ENCODE peak calls at places on chromosomes 5 and 9, in four cellular contexts. One of them, this sample, is unnamed.

GRCh38 chr5:76716456-76717157 is 681 bp downstream of the F2R start:
- DNase-seq in H1: no peak
- DNase-seq in colonic mucosa: peak; percentile 44
- DNase-seq in transverse colon: no peak
- DNase-seq in this sample: no peak

GRCh38 chr9:114909657-114910056 is 20.7 kb downstream of the TNFSF8 start:
- DNase-seq in H1: no peak
- DNase-seq in colonic mucosa: no peak
- DNase-seq in transverse colon: no peak
- DNase-seq in this sample: no peak

GRCh38 chr9:33092634-33093033 is 16.2 kb upstream of the SMU1 start:
- DNase-seq in H1: no peak
- DNase-seq in colonic mucosa: no peak
- DNase-seq in transverse colon: no peak
- DNase-seq in this sample: no peak

GRCh38 chr5:111454198-111454606 is 58.1 kb downstream of the STARD4 start:
- DNase-seq in H1: no peak
- DNase-seq in colonic mucosa: no peak
- DNase-seq in transverse colon: no peak
- DNase-seq in this sample: no peak

GRCh38 chr9:35563791-35564197 is 41.3 kb upstream of the TESK1 start:
- DNase-seq in H1: no peak
- DNase-seq in colonic mucosa: no peak
- DNase-seq in transverse colon: no peak
- DNase-seq in this sample: peak; percentile 91

GRCh38 chr9:78038620-78039300 is 7.1 kb upstream of the GNAQ start:
- DNase-seq in H1: no peak
- DNase-seq in colonic mucosa: no peak
- DNase-seq in transverse colon: peak; percentile 26
- DNase-seq in this sample: no peak

GRCh38 chr5:73748510-73749410 is 122.8 kb downstream of the ARHGEF28 start:
- DNase-seq in H1: no peak
- DNase-seq in colonic mucosa: no peak
- DNase-seq in transverse colon: no peak
- DNase-seq in this sample: peak; percentile 46

GRCh38 chr9:16396389-16396788 is 474.1 kb downstream of the BNC2 start:
- DNase-seq in H1: no peak
- DNase-seq in colonic mucosa: no peak
- DNase-seq in transverse colon: no peak
- DNase-seq in this sample: no peak

GRCh38 chr5:82815871-82816270 is 261.3 kb downstream of the TMEM167A start:
- DNase-seq in H1: no peak
- DNase-seq in colonic mucosa: no peak
- DNase-seq in transverse colon: no peak
- DNase-seq in this sample: no peak

GRCh38 chr5:864492-865167 is 13.8 kb upstream of the ZDHHC11 start:
- DNase-seq in H1: no peak
- DNase-seq in colonic mucosa: no peak
- DNase-seq in transverse colon: no peak
- DNase-seq in this sample: no peak

GRCh38 chr5:61575103-61575502 is 243.0 kb downstream of the ZSWIM6 start:
- DNase-seq in H1: no peak
- DNase-seq in colonic mucosa: no peak
- DNase-seq in transverse colon: no peak
- DNase-seq in this sample: peak; percentile 49

GRCh38 chr5:149840226-149840825 is 104.3 kb downstream of the PDE6A start:
- DNase-seq in H1: no peak
- DNase-seq in colonic mucosa: no peak
- DNase-seq in transverse colon: no peak
- DNase-seq in this sample: peak; percentile 45

GRCh38 chr5:131496400-131496713 is 138.7 kb downstream of the RAPGEF6 start:
- DNase-seq in H1: no peak
- DNase-seq in colonic mucosa: no peak
- DNase-seq in transverse colon: no peak
- DNase-seq in this sample: no peak

GRCh38 chr5:127290019-127290945 is at the start of gene MEGF10:
- DNase-seq in H1: no peak
- DNase-seq in colonic mucosa: peak; percentile 35
- DNase-seq in transverse colon: peak; percentile 42
- DNase-seq in this sample: peak; percentile 53

GRCh38 chr5:181171782-181172181 is 24.4 kb downstream of the OR2V2 start:
- DNase-seq in H1: no peak
- DNase-seq in colonic mucosa: no peak
- DNase-seq in transverse colon: no peak
- DNase-seq in this sample: no peak

GRCh38 chr9:696332-697090 is 145.0 kb upstream of the DMRT1 start:
- DNase-seq in H1: no peak
- DNase-seq in colonic mucosa: no peak
- DNase-seq in transverse colon: no peak
- DNase-seq in this sample: peak; percentile 36

GRCh38 chr5:176711883-176712282 is 64.6 kb downstream of the TSPAN17 start:
- DNase-seq in H1: no peak
- DNase-seq in colonic mucosa: no peak
- DNase-seq in transverse colon: no peak
- DNase-seq in this sample: no peak

GRCh38 chr9:136434580-136435169 is 5.0 kb downstream of the INPP5E start:
- DNase-seq in H1: no peak
- DNase-seq in colonic mucosa: no peak
- DNase-seq in transverse colon: no peak
- DNase-seq in this sample: no peak

GRCh38 chr5:65943771-65944170 is 17.4 kb downstream of the ERBIN start:
- DNase-seq in H1: no peak
- DNase-seq in colonic mucosa: no peak
- DNase-seq in transverse colon: no peak
- DNase-seq in this sample: no peak

GRCh38 chr5:8984386-8984785 is 561.5 kb downstream of the SEMA5A start:
- DNase-seq in H1: no peak
- DNase-seq in colonic mucosa: no peak
- DNase-seq in transverse colon: no peak
- DNase-seq in this sample: no peak

GRCh38 chr9:98823666-98824334 is 16.3 kb downstream of the GALNT12 start:
- DNase-seq in H1: no peak
- DNase-seq in colonic mucosa: no peak
- DNase-seq in transverse colon: no peak
- DNase-seq in this sample: no peak

GRCh38 chr9:127336708-127337352 is 60.1 kb upstream of the SLC2A8 start:
- DNase-seq in H1: no peak
- DNase-seq in colonic mucosa: peak; percentile 66
- DNase-seq in transverse colon: peak; percentile 64
- DNase-seq in this sample: peak; percentile 81

GRCh38 chr9:87113892-87114291 is 166.6 kb upstream of the GAS1 start:
- DNase-seq in H1: no peak
- DNase-seq in colonic mucosa: no peak
- DNase-seq in transverse colon: no peak
- DNase-seq in this sample: no peak

GRCh38 chr9:113507256-113507655 is 43.7 kb downstream of the RGS3 start:
- DNase-seq in H1: no peak
- DNase-seq in colonic mucosa: no peak
- DNase-seq in transverse colon: no peak
- DNase-seq in this sample: no peak

GRCh38 chr5:21452429-21452828 is 1400.7 kb downstream of the CDH12 start:
- DNase-seq in H1: no peak
- DNase-seq in colonic mucosa: no peak
- DNase-seq in transverse colon: no peak
- DNase-seq in this sample: no peak

GRCh38 chr5:139141841-139142240 is 56.3 kb downstream of the SIL1 start:
- DNase-seq in H1: no peak
- DNase-seq in colonic mucosa: peak; percentile 57
- DNase-seq in transverse colon: peak; percentile 59
- DNase-seq in this sample: peak; percentile 73

GRCh38 chr9:136981588-136982231 is 1.1 kb upstream of the LCNL1 start:
- DNase-seq in H1: no peak
- DNase-seq in colonic mucosa: no peak
- DNase-seq in transverse colon: no peak
- DNase-seq in this sample: peak; percentile 37

GRCh38 chr5:180210961-180211760 is 2.1 kb upstream of the RASGEF1C start:
- DNase-seq in H1: no peak
- DNase-seq in colonic mucosa: no peak
- DNase-seq in transverse colon: no peak
- DNase-seq in this sample: no peak

GRCh38 chr5:114362197-114362976 is 517 bp downstream of the KCNN2 start:
- DNase-seq in H1: no peak
- DNase-seq in colonic mucosa: no peak
- DNase-seq in transverse colon: no peak
- DNase-seq in this sample: no peak

GRCh38 chr5:148374693-148375360 is 8.9 kb upstream of the FBXO38 start:
- DNase-seq in H1: peak; percentile 29
- DNase-seq in colonic mucosa: peak; percentile 52
- DNase-seq in transverse colon: peak; percentile 29
- DNase-seq in this sample: peak; percentile 65

GRCh38 chr5:128084228-128085167 is 932 bp downstream of the SLC12A2 start:
- DNase-seq in H1: no peak
- DNase-seq in colonic mucosa: peak; percentile 47
- DNase-seq in transverse colon: peak; percentile 47
- DNase-seq in this sample: peak; percentile 37

DNA sequence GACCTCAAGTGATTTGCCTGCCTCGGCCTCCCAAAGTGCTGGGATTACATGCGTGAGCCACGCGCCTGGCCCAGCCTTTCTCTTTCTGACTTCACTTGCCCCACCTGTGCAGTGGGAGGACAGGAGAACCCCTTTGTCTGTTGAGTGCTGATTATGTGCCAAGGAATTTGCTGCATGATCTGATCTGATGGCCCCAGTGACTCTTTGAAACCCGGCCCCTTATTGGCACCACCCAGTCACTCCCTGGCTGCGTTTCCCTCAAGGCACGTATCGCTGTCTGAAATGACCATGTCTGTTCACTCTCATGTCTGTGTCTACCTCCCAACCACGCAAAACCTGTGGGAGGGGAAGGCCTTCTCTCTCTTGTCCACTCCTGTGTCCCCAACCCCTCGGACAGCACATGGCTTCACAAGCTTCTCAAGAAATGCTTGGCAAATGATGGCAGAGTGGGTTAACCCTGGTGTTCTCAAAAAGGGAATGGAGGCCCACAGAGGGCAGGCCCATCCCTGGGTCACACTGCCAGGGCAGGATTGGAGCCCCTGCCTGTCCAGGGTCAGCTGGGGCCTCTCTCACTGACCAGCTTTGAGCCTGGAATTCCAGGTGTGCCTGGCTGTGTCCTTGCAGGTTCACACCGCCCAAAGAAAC is 21.9 kb downstream of the NEK6 start:
- DNase-seq in H1: no peak
- DNase-seq in colonic mucosa: no peak
- DNase-seq in transverse colon: no peak
- DNase-seq in this sample: no peak
- H3K27ac ChIP-seq in H1: no peak overlapping the region
- H3K27ac ChIP-seq in colonic mucosa: no peak overlapping the region
- H3K27ac ChIP-seq in transverse colon: peak overlapping the region; percentile 82
- H3K27ac ChIP-seq in this sample: peak overlapping the region; percentile 69

GRCh38 chr5:54760182-54760935 is 225.0 kb downstream of the ESM1 start:
- DNase-seq in H1: no peak
- DNase-seq in colonic mucosa: no peak
- DNase-seq in transverse colon: no peak
- DNase-seq in this sample: no peak

GRCh38 chr5:54764102-54764501 is 221.3 kb downstream of the ESM1 start:
- DNase-seq in H1: no peak
- DNase-seq in colonic mucosa: no peak
- DNase-seq in transverse colon: no peak
- DNase-seq in this sample: no peak

GRCh38 chr5:54758038-54758437 is 227.4 kb downstream of the ESM1 start:
- DNase-seq in H1: no peak
- DNase-seq in colonic mucosa: no peak
- DNase-seq in transverse colon: no peak
- DNase-seq in this sample: no peak

GRCh38 chr5:54764691-54765090 is 220.7 kb downstream of the ESM1 start:
- DNase-seq in H1: no peak
- DNase-seq in colonic mucosa: no peak
- DNase-seq in transverse colon: no peak
- DNase-seq in this sample: no peak

GRCh38 chr5:54761213-54761701 is 224.1 kb downstream of the ESM1 start:
- DNase-seq in H1: no peak
- DNase-seq in colonic mucosa: no peak
- DNase-seq in transverse colon: no peak
- DNase-seq in this sample: no peak
- H3K4me1 ChIP-seq in H1: no peaks in the 10 kb centered on the region
- H3K4me1 ChIP-seq in colonic mucosa: no peaks in the 10 kb centered on the region
- H3K4me1 ChIP-seq in transverse colon: no peaks in the 10 kb centered on the region
- H3K4me1 ChIP-seq in this sample: no peaks in the 10 kb centered on the region

DNA sequence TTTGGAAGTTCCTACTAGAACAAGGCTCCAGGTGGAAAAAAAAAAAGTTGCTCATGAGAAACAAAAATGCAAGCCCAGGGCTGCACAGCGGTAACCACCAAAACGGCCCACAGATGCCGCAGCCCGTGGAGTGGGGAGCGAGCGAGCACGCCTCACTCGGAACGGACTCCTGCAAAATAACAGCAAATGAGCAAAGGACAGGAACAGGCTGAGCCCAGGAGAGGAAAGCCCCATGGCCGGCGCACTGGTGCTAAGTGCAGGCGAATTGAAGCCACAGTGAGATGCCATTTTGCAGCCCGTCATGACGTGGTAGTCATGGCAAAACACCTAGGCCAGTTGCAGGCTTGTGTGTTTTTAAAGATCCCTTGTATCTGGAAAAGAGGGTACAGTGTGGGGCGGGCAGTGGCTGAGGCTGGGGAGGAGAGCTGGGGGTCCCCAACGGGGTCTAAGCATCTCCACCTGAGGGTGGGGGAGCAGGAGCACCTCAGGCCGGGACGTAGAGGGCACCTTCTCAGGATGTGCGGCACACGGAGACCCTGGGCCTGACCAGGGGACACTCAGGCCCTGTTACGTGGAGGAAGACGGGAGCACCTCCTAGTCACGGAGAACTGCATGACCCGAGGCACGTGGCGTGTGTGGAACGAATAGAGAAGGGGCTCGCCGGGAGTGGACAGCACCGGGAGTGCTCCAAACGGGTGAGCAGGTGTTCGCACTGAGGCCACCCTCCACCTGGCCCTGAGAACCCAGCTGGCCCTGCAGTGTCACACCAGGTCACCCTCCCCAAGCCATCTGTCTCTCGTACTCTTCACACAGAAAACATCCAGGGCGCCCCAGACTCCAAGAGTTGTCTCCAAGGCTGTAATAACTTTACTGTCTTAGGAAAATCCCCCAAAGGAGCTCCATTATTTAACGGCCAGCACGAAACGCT is 10.7 kb downstream of the GRM6 start:
- DNase-seq in H1: no peak
- DNase-seq in colonic mucosa: no peak
- DNase-seq in transverse colon: no peak
- DNase-seq in this sample: no peak
- H3K9me3 ChIP-seq in H1: peaks cover 75% of the 10 kb centered on the region
- H3K9me3 ChIP-seq in colonic mucosa: no peaks in the 10 kb centered on the region
- H3K9me3 ChIP-seq in transverse colon: peaks cover 29% of the 10 kb centered on the region
- H3K9me3 ChIP-seq in this sample: no peaks in the 10 kb centered on the region

GRCh38 chr5:159170021-159170420 is 39.3 kb downstream of the RNF145 start:
- DNase-seq in H1: no peak
- DNase-seq in colonic mucosa: no peak
- DNase-seq in transverse colon: no peak
- DNase-seq in this sample: no peak

GRCh38 chr5:159175547-159175946 is 33.8 kb downstream of the RNF145 start:
- DNase-seq in H1: no peak
- DNase-seq in colonic mucosa: no peak
- DNase-seq in transverse colon: no peak
- DNase-seq in this sample: no peak

GRCh38 chr5:159166416-159166815 is 42.9 kb downstream of the RNF145 start:
- DNase-seq in H1: no peak
- DNase-seq in colonic mucosa: no peak
- DNase-seq in transverse colon: no peak
- DNase-seq in this sample: no peak

GRCh38 chr5:159174511-159175168 is 34.7 kb downstream of the RNF145 start:
- DNase-seq in H1: no peak
- DNase-seq in colonic mucosa: no peak
- DNase-seq in transverse colon: no peak
- DNase-seq in this sample: no peak

GRCh38 chr5:159171274-159171673 is 38.1 kb downstream of the RNF145 start:
- DNase-seq in H1: no peak
- DNase-seq in colonic mucosa: no peak
- DNase-seq in transverse colon: no peak
- DNase-seq in this sample: no peak
- H3K27ac ChIP-seq in H1: no peak overlapping the region
- H3K27ac ChIP-seq in colonic mucosa: no peak overlapping the region
- H3K27ac ChIP-seq in transverse colon: no peak overlapping the region
- H3K27ac ChIP-seq in this sample: no peak overlapping the region

This sample was measured in adrenal gland.